ENCODE peak calls at places on chromosome 10, in ten cellular contexts. I is tibial nerve, E is ovary, A is A549, C is Peyer's patch, Q is heart left ventricle, W is body of pancreas, D is esophagus squamous epithelium, R is HCT116, U is transverse colon. V is an unnamed sample.
A peak's percentile ranks its signal among the peaks of the same experiment; 100 is the strongest.

GRCh38 chr10:22666287-22667092 is 47.9 kb downstream of the PIP4K2A start:
- DNase-seq in I (no peak), E (no peak), A (no peak), C (no peak), Q (no peak), W (peak; percentile 32), D (no peak), R (no peak), U (peak; percentile 36), V (no peak)

GRCh38 chr10:88880287-88881094 is 446 bp downstream of the STAMBPL1 start:
- DNase-seq in I (peak; percentile 72), E (peak; percentile 82), A (peak; percentile 69), C (peak; percentile 90), Q (peak; percentile 92), W (peak; percentile 76), D (peak; percentile 38), R (peak; percentile 51), U (peak; percentile 85), V (peak; percentile 34)

GRCh38 chr10:59177031-59177861 is 803 bp downstream of the PHYHIPL start:
- DNase-seq in I (no peak), E (peak; percentile 21), A (peak; percentile 15), C (peak; percentile 68), Q (no peak), W (peak; percentile 68), D (no peak), R (no peak), U (no peak), V (no peak)

GRCh38 chr10:102072867-102073527 is 7.8 kb downstream of the HPS6 start:
- DNase-seq in I (peak; percentile 79), E (peak; percentile 80), A (peak; percentile 82), C (peak; percentile 76), Q (peak; percentile 78), W (peak; percentile 83), D (no peak), R (peak; percentile 87), U (peak; percentile 86), V (peak; percentile 72)

GRCh38 chr10:43287056-43288007 is 20.5 kb upstream of the RASGEF1A start:
- DNase-seq in I (no peak), E (no peak), A (peak; percentile 72), C (no peak), Q (no peak), W (peak; percentile 54), D (no peak), R (peak; percentile 66), U (peak; percentile 65), V (no peak)

GRCh38 chr10:121891103-121891502 is 36.7 kb downstream of the ATE1 start:
- DNase-seq in I (no peak), E (no peak), A (no peak), C (no peak), Q (no peak), W (no peak), D (no peak), R (no peak), U (no peak), V (no peak)

GRCh38 chr10:132469197-132469942 is 68.2 kb upstream of the INPP5A start:
- DNase-seq in I (no peak), E (peak; percentile 82), A (no peak), C (peak; percentile 54), Q (peak; percentile 59), W (peak; percentile 52), D (no peak), R (no peak), U (no peak), V (peak; percentile 59)

GRCh38 chr10:30151581-30152389 is 92.4 kb upstream of the JCAD start:
- DNase-seq in I (no peak), E (no peak), A (no peak), C (no peak), Q (peak; percentile 49), W (no peak), D (no peak), R (peak; percentile 36), U (peak; percentile 9), V (peak; percentile 29)

GRCh38 chr10:53909791-53910190 is 891.2 kb downstream of the PCDH15 start:
- DNase-seq in I (no peak), E (no peak), A (no peak), C (no peak), Q (no peak), W (no peak), D (no peak), R (no peak), U (no peak), V (no peak)

GRCh38 chr10:125768217-125768616 is 7.4 kb downstream of the MMP21 start:
- DNase-seq in I (no peak), E (no peak), A (peak; percentile 20), C (no peak), Q (no peak), W (no peak), D (no peak), R (no peak), U (no peak), V (no peak)

GRCh38 chr10:88209837-88210552 is 346.6 kb downstream of the PTEN start:
- DNase-seq in I (no peak), E (no peak), A (no peak), C (no peak), Q (no peak), W (no peak), D (no peak), R (no peak), U (no peak), V (peak; percentile 20)

GRCh38 chr10:76282122-76283030 is 851.0 kb downstream of the LRMDA start:
- DNase-seq in I (no peak), E (no peak), A (no peak), C (no peak), Q (no peak), W (peak; percentile 14), D (no peak), R (no peak), U (no peak), V (no peak)

DNA sequence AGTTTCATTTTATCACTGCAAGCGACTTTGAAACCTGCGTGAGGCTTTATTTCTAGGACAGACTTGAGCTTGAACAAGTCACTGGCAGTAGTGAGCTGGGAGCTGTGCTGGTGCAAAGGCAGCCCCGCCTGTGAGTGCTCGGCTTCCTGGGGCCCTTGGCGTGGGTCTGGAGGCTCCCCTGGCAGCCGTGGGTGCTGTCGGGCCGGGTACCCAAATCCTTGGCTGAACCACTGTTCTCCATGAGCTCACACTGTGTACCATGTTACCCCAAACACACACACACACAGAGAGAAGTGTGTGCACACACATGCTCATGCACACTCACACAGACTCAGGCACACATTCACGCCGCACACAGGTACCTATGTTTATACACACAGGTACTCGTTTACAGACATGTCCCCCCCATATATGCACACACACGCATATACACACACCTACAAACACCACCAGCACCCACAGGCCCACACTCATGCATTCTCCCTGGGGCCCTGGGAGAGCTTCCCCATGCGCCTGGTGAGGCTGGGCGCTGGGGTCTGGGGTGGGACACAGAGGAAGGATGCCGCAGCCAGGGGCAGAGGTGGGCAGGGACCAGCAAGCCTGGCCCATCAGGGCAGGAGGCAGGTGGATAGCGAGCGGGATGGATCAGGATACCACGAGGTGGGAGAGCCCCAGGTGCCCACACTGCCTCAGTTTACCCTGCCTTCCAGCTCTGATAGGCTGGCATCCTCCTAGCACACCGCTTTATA is 158.8 kb downstream of the ADARB2 start:
- DNase-seq in I (no peak), E (no peak), A (no peak), C (no peak), Q (no peak), W (no peak), D (no peak), R (no peak), U (no peak), V (no peak)
- H3K9me3 ChIP-seq in I (no peaks in the 10 kb centered on the region), E (no peaks in the 10 kb centered on the region), A (no peaks in the 10 kb centered on the region), C (no peaks in the 10 kb centered on the region), Q (no peaks in the 10 kb centered on the region), W (no peaks in the 10 kb centered on the region), D (no peaks in the 10 kb centered on the region), R (no peaks in the 10 kb centered on the region), U (no peaks in the 10 kb centered on the region), V (no peaks in the 10 kb centered on the region)

DNA sequence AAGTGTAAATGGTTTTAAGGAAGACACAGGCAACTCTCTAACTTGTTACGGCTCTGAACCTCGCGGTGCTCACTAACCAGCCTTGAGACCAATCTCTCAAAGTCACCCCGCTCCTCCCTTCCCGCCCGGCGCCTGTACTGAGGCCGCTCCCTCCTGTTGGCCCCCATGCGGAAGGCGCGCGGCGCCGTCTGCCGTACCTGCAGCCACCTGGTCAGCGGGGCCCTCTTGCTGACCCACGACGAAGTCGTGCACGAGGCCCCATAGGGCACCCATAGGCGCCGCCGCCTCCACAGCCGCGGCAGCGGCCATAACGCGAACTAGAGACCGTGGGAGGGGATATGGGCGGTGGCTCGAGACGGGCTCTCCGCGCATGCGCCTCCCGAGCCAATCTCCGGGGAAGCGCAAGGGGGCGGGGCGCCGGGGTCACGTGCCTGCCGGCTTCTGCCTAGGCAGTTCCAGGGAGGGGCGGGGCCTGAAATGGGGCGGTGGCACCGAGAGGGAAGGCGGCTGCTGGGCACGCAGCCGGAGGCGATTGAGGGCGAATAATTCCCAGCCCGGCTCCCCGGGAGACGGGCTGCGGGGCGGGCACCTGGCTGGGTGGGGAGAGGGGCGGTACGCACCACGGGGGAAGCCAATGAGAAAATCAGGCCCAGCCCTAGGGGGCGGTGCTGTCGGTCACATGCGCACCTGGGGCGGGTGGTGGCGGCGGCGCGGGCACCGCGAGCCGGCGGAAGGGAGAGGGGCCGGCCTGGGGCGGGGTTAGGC is at the start of gene MMS19:
- DNase-seq in I (peak; percentile 100), E (peak; percentile 100), A (peak; percentile 98), C (peak; percentile 100), Q (peak; percentile 100), W (peak; percentile 100), D (peak; percentile 95), R (peak; percentile 92), U (peak; percentile 100), V (peak; percentile 99)
- TF ChIP-seq POLR2A in I (peak; percentile 77), E (peak; percentile 57), A (peak; percentile 73), C (peak; percentile 75), Q (no peak), W (peak; percentile 88), D (peak; percentile 80), R (peak; percentile 43), U (peak; percentile 75), V (peak; percentile 75)

GRCh38 chr10:113326160-113327111 is 226.4 kb upstream of the HABP2 start:
- DNase-seq in I (peak; percentile 40), E (no peak), A (peak; percentile 93), C (no peak), Q (peak; percentile 54), W (no peak), D (no peak), R (peak; percentile 88), U (peak; percentile 11), V (no peak)
- TF ChIP-seq CTCF in I (no peak), E (no peak), A (peak; percentile 8), C (no peak), Q (no peak), W (no peak), D (peak; percentile 4), R (peak; percentile 49), U (no peak), V (no peak)

GRCh38 chr10:81524467-81524866 is 350.5 kb upstream of the NRG3 start:
- DNase-seq in I (no peak), E (no peak), A (no peak), C (no peak), Q (no peak), W (no peak), D (no peak), R (no peak), U (no peak), V (no peak)

GRCh38 chr10:81514811-81515210 is 360.2 kb upstream of the NRG3 start:
- DNase-seq in I (no peak), E (no peak), A (no peak), C (no peak), Q (no peak), W (no peak), D (no peak), R (no peak), U (no peak), V (no peak)

DNA sequence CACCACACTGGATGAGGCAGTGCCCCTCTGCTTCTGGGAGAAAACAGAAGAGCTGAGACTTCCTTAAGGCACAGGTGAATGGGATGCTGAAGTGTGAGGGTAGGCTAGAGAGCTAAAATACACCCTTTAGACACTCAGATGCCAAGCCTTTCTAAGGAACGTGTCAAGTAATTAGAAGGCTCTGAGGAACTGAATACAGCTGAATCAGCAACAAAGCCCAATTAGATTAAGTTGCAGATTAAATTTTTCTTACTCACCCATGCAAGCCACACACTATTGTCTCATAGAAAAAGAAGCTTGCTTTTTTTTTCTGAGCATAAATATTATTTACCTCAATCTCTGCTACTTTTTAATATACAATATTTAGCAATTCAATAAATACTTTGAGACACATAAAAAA is 354.3 kb upstream of the NRG3 start:
- DNase-seq in I (no peak), E (no peak), A (no peak), C (no peak), Q (no peak), W (no peak), D (no peak), R (no peak), U (no peak), V (no peak)
- H3K9me3 ChIP-seq in I (no peaks in the 10 kb centered on the region), E (no peaks in the 10 kb centered on the region), A (no peaks in the 10 kb centered on the region), C (no peaks in the 10 kb centered on the region), Q (no peaks in the 10 kb centered on the region), W (no peaks in the 10 kb centered on the region), D (no peaks in the 10 kb centered on the region), R (peaks cover 7% of the 10 kb centered on the region), U (no peaks in the 10 kb centered on the region), V (no peaks in the 10 kb centered on the region)

V was measured in gastrocnemius medialis.